ENCODE peak calls at places on chromosome 2, in eight cellular contexts. One of them, this sample, is unnamed.

GRCh38 chr2:1782514-1782913 is 38.2 kb upstream of the PXDN start:
- DNase-seq in NCI-H748 treated with DMSO at 0.1 percent for 48 hours: no peak
- DNase-seq in HS-5: no peak
- DNase-seq in fibroblast of the conjunctiva: no peak
- DNase-seq in RKO: no peak
- DNase-seq in stimulated activated CD4-positive, alpha-beta T cell treated with anti-CD3 and anti-CD28 coated beads, Interleukin-4, amount 100 ng/mL, for 24 hours: no peak
- DNase-seq in activated T-cell treated with anti-CD3 and anti-CD28 coated beads for 24 hours: no peak
- DNase-seq in non-pigmented ciliary epithelial cell: no peak
- DNase-seq in this sample: no peak

GRCh38 chr2:187541086-187542085 is 12.8 kb downstream of the TFPI start:
- DNase-seq in fibroblast of the conjunctiva: peak; percentile 78
- DNase-seq in HS-5: peak; percentile 83
- DNase-seq in non-pigmented ciliary epithelial cell: peak; percentile 91
- DNase-seq in activated T-cell treated with anti-CD3 and anti-CD28 coated beads for 24 hours: no peak
- DNase-seq in NCI-H748 treated with DMSO at 0.1 percent for 48 hours: peak; percentile 19
- DNase-seq in stimulated activated CD4-positive, alpha-beta T cell treated with anti-CD3 and anti-CD28 coated beads, Interleukin-4, amount 100 ng/mL, for 24 hours: no peak
- DNase-seq in RKO: peak; percentile 89
- DNase-seq in this sample: no peak

GRCh38 chr2:25592766-25593292 is 80.5 kb downstream of the DTNB start:
- DNase-seq in non-pigmented ciliary epithelial cell: no peak
- DNase-seq in fibroblast of the conjunctiva: no peak
- DNase-seq in stimulated activated CD4-positive, alpha-beta T cell treated with anti-CD3 and anti-CD28 coated beads, Interleukin-4, amount 100 ng/mL, for 24 hours: no peak
- DNase-seq in activated T-cell treated with anti-CD3 and anti-CD28 coated beads for 24 hours: no peak
- DNase-seq in NCI-H748 treated with DMSO at 0.1 percent for 48 hours: no peak
- DNase-seq in RKO: no peak
- DNase-seq in HS-5: no peak
- DNase-seq in this sample: no peak

GRCh38 chr2:206766057-206766930 is 888 bp downstream of the FASTKD2 start:
- DNase-seq in HS-5: no peak
- DNase-seq in stimulated activated CD4-positive, alpha-beta T cell treated with anti-CD3 and anti-CD28 coated beads, Interleukin-4, amount 100 ng/mL, for 24 hours: no peak
- DNase-seq in NCI-H748 treated with DMSO at 0.1 percent for 48 hours: no peak
- DNase-seq in activated T-cell treated with anti-CD3 and anti-CD28 coated beads for 24 hours: no peak
- DNase-seq in RKO: peak; percentile 13
- DNase-seq in fibroblast of the conjunctiva: no peak
- DNase-seq in non-pigmented ciliary epithelial cell: no peak
- DNase-seq in this sample: no peak

GRCh38 chr2:166957686-166958085 is 69.4 kb downstream of the XIRP2 start:
- DNase-seq in NCI-H748 treated with DMSO at 0.1 percent for 48 hours: no peak
- DNase-seq in RKO: no peak
- DNase-seq in activated T-cell treated with anti-CD3 and anti-CD28 coated beads for 24 hours: no peak
- DNase-seq in HS-5: no peak
- DNase-seq in fibroblast of the conjunctiva: no peak
- DNase-seq in non-pigmented ciliary epithelial cell: no peak
- DNase-seq in stimulated activated CD4-positive, alpha-beta T cell treated with anti-CD3 and anti-CD28 coated beads, Interleukin-4, amount 100 ng/mL, for 24 hours: no peak
- DNase-seq in this sample: no peak

GRCh38 chr2:240622631-240623235 is 2.5 kb upstream of the GPR35 start:
- DNase-seq in HS-5: no peak
- DNase-seq in stimulated activated CD4-positive, alpha-beta T cell treated with anti-CD3 and anti-CD28 coated beads, Interleukin-4, amount 100 ng/mL, for 24 hours: no peak
- DNase-seq in RKO: no peak
- DNase-seq in non-pigmented ciliary epithelial cell: no peak
- DNase-seq in NCI-H748 treated with DMSO at 0.1 percent for 48 hours: no peak
- DNase-seq in activated T-cell treated with anti-CD3 and anti-CD28 coated beads for 24 hours: no peak
- DNase-seq in fibroblast of the conjunctiva: no peak
- DNase-seq in this sample: no peak

GRCh38 chr2:151733781-151734672 is at the start of gene NEB:
- DNase-seq in stimulated activated CD4-positive, alpha-beta T cell treated with anti-CD3 and anti-CD28 coated beads, Interleukin-4, amount 100 ng/mL, for 24 hours: no peak
- DNase-seq in NCI-H748 treated with DMSO at 0.1 percent for 48 hours: peak; percentile 48
- DNase-seq in activated T-cell treated with anti-CD3 and anti-CD28 coated beads for 24 hours: no peak
- DNase-seq in fibroblast of the conjunctiva: no peak
- DNase-seq in non-pigmented ciliary epithelial cell: no peak
- DNase-seq in HS-5: no peak
- DNase-seq in RKO: no peak
- DNase-seq in this sample: peak; percentile 85

GRCh38 chr2:73259276-73259675 is 25.0 kb downstream of the FBXO41 start:
- DNase-seq in non-pigmented ciliary epithelial cell: no peak
- DNase-seq in activated T-cell treated with anti-CD3 and anti-CD28 coated beads for 24 hours: no peak
- DNase-seq in NCI-H748 treated with DMSO at 0.1 percent for 48 hours: no peak
- DNase-seq in HS-5: no peak
- DNase-seq in stimulated activated CD4-positive, alpha-beta T cell treated with anti-CD3 and anti-CD28 coated beads, Interleukin-4, amount 100 ng/mL, for 24 hours: no peak
- DNase-seq in fibroblast of the conjunctiva: no peak
- DNase-seq in RKO: no peak
- DNase-seq in this sample: no peak